ENCODE peak calls at places on chromosomes 11 and 22, in four cellular contexts. V, R, W and H are unnamed samples.

GRCh38 chr11:86718999-86719398 is 46.6 kb upstream of the ME3 start:
- DNase-seq in R (no peak), V (no peak), W (no peak), H (no peak)

GRCh38 chr11:96397863-96398262 is 8.1 kb downstream of the JRKL start:
- DNase-seq in W (no peak), R (no peak), V (no peak), H (no peak)

GRCh38 chr11:78325274-78325781 is 92.3 kb downstream of the GAB2 start:
- DNase-seq in R (no peak), W (no peak), V (no peak), H (no peak)

GRCh38 chr11:13294771-13295579 is 17.4 kb downstream of the BMAL1 start:
- DNase-seq in W (no peak), V (no peak), R (no peak), H (no peak)

GRCh38 chr11:17734986-17735822 is 623 bp downstream of the KCNC1 start:
- DNase-seq in V (peak), W (no peak), R (peak), H (no peak)

GRCh38 chr11:36253238-36253637 is 36.0 kb downstream of the COMMD9 start:
- DNase-seq in V (no peak), W (no peak), R (no peak), H (no peak)

GRCh38 chr11:70174846-70175764 is 28.0 kb upstream of the FADD start:
- DNase-seq in R (no peak), V (no peak), W (no peak), H (no peak)

GRCh38 chr11:66554602-66555001 is 7.9 kb downstream of the ACTN3 start:
- DNase-seq in R (no peak), V (no peak), W (no peak), H (no peak)

GRCh38 chr11:57646221-57646620 is 3.5 kb downstream of the YPEL4 start:
- DNase-seq in W (no peak), R (no peak), V (no peak), H (no peak)

GRCh38 chr11:129999407-129999806 is 3.2 kb downstream of the PRDM10 start:
- DNase-seq in W (no peak), V (no peak), R (no peak), H (no peak)

GRCh38 chr11:34158661-34159060 is 53.2 kb downstream of the NAT10 start:
- DNase-seq in R (no peak), W (no peak), V (no peak), H (no peak)

GRCh38 chr11:110527146-110527545 is 97.4 kb downstream of the FDX1 start:
- DNase-seq in R (no peak), W (no peak), V (no peak), H (no peak)

GRCh38 chr22:26975865-26976264 is 318.5 kb downstream of the MIAT start:
- DNase-seq in V (no peak), R (no peak), W (no peak), H (no peak)

GRCh38 chr22:19876941-19877625 is 22.4 kb upstream of the GNB1L start:
- DNase-seq in W (no peak), V (peak), R (no peak), H (no peak)

GRCh38 chr22:49238181-49239141 is 589.2 kb downstream of the BRD1 start:
- DNase-seq in R (no peak), V (peak), W (no peak), H (no peak)

GRCh38 chr11:36065436-36065835 is 121.6 kb downstream of the LDLRAD3 start:
- DNase-seq in R (no peak), W (no peak), V (no peak), H (peak)

GRCh38 chr22:48705159-48705916 is 1122.3 kb downstream of the BRD1 start:
- DNase-seq in W (no peak), V (no peak), R (no peak), H (no peak)

GRCh38 chr11:65493367-65494176 is 5.3 kb upstream of the MALAT1 start:
- DNase-seq in W (peak), R (no peak), V (peak), H (peak)

GRCh38 chr22:39214383-39215069 is 30.3 kb downstream of the PDGFB start:
- DNase-seq in W (peak), V (no peak), R (peak), H (no peak)

GRCh38 chr11:120326228-120326627 is 1.1 kb downstream of the TLCD5 start:
- DNase-seq in W (no peak), V (no peak), R (no peak), H (no peak)

DNA sequence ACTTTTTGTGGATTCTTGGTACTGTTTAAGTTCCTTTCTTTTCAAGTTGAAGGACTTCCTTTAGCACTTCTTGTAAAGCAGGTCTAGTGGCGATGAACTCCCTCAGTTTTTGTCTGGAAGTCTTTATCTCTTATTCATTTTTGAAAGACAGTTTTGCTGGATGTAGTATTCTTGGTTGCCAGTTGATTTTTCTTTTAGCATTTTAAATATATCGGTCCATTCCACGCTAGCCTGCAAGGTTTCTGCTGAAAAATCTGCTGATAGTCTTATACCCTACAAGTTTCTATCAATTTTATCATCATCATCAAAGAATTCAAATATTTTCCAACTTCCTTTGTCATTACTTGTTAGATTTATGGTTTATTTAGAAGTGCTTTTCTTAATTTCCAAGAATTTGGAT is 14.7 kb upstream of the GLB1L2 start:
- DNase-seq in V (no peak), R (no peak), W (no peak), H (no peak)
- TF ChIP-seq CTCF in V (no peak), R (no peak), W (no peak), H (no peak)

GRCh38 chr22:43515902-43516301 is 104.1 kb downstream of the MPPED1 start:
- DNase-seq in R (no peak), V (no peak), W (no peak), H (no peak)
- TF ChIP-seq CTCF in R (no peak), V (no peak), W (no peak), H (no peak)

GRCh38 chr11:46673713-46674462 is 26.5 kb downstream of the ARHGAP1 start:
- DNase-seq in W (no peak), R (no peak), V (no peak), H (no peak)

GRCh38 chr11:46676436-46677158 is 23.8 kb downstream of the ARHGAP1 start:
- DNase-seq in V (no peak), R (no peak), W (no peak), H (no peak)

GRCh38 chr11:46674463-46675287 is 25.7 kb downstream of the ARHGAP1 start:
- DNase-seq in R (no peak), W (no peak), V (no peak), H (no peak)

GRCh38 chr11:46675949-46676348 is 24.5 kb downstream of the ARHGAP1 start:
- DNase-seq in V (no peak), R (no peak), W (no peak), H (no peak)

GRCh38 chr11:46675288-46675851 is 25.0 kb downstream of the ARHGAP1 start:
- DNase-seq in W (no peak), R (no peak), V (peak), H (no peak)
- TF ChIP-seq CTCF in W (no peak), R (no peak), V (no peak), H (no peak)

GRCh38 chr11:94544832-94545640 is 1.3 kb downstream of the FUT4 start:
- DNase-seq in R (no peak), W (no peak), V (no peak), H (no peak)

GRCh38 chr11:94545641-94546470 is 2.1 kb downstream of the FUT4 start:
- DNase-seq in R (no peak), V (no peak), W (no peak), H (no peak)

GRCh38 chr11:94544582-94544831 is 786 bp downstream of the FUT4 start:
- DNase-seq in R (no peak), V (no peak), W (no peak), H (no peak)

GRCh38 chr11:94549166-94549565 is 5.4 kb downstream of the FUT4 start:
- DNase-seq in W (no peak), V (no peak), R (no peak), H (no peak)

DNA sequence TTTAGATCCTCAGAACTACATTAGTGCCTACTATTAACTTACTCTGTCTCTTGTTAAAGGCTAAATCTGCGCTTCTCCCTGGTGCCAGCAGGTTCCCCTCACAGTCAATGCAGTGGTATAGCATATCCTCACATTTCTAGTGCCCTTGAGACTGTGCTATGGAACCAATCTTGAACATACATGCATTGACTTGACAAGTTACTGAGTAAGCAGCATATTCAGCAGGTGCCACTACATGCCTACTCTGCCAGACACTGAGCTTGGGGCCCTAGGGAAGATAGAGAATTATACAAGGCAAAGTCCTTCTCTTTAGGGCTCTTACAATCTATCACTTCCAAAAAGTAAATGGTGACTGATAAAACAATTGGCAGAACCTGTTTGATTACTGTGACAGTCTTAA is 3.2 kb downstream of the FUT4 start:
- DNase-seq in V (no peak), W (no peak), R (no peak), H (no peak)
- TF ChIP-seq CTCF in V (no peak), W (no peak), R (no peak), H (no peak)